ENCODE peak calls at places on chromosomes 16 and 17, in four cellular contexts. One of them, this sample, is unnamed.

GRCh38 chr16:83475108-83475507 is 332.7 kb upstream of the HSBP1 start:
- DNase-seq in HuH-7.5: no peak
- DNase-seq in Peyer's patch: no peak
- DNase-seq in GM04503: no peak
- DNase-seq in this sample: no peak

GRCh38 chr16:64730261-64730660 is 391.6 kb downstream of the CDH11 start:
- DNase-seq in GM04503: no peak
- DNase-seq in Peyer's patch: no peak
- DNase-seq in HuH-7.5: no peak
- DNase-seq in this sample: no peak

GRCh38 chr16:67750466-67750865 is 31.4 kb upstream of the GFOD2 start:
- DNase-seq in GM04503: no peak
- DNase-seq in HuH-7.5: no peak
- DNase-seq in Peyer's patch: no peak
- DNase-seq in this sample: no peak

GRCh38 chr16:67801889-67802288 is 4.5 kb downstream of the RANBP10 start:
- DNase-seq in HuH-7.5: no peak
- DNase-seq in GM04503: no peak
- DNase-seq in Peyer's patch: no peak
- DNase-seq in this sample: no peak

GRCh38 chr17:1252203-1252608 is 18.0 kb upstream of the BHLHA9 start:
- DNase-seq in HuH-7.5: no peak
- DNase-seq in GM04503: no peak
- DNase-seq in Peyer's patch: no peak
- DNase-seq in this sample: no peak

GRCh38 chr17:63798572-63799113 is 24.7 kb downstream of the DDX42 start:
- DNase-seq in GM04503: no peak
- DNase-seq in HuH-7.5: no peak
- DNase-seq in Peyer's patch: no peak
- DNase-seq in this sample: no peak

GRCh38 chr16:58009856-58010416 is 8.7 kb downstream of the USB1 start:
- DNase-seq in Peyer's patch: peak; percentile 18
- DNase-seq in GM04503: no peak
- DNase-seq in HuH-7.5: no peak
- DNase-seq in this sample: no peak

GRCh38 chr17:66373944-66374817 is 71.8 kb downstream of the PRKCA start:
- DNase-seq in HuH-7.5: no peak
- DNase-seq in GM04503: no peak
- DNase-seq in Peyer's patch: peak; percentile 57
- DNase-seq in this sample: peak; percentile 34

GRCh38 chr17:75611746-75612437 is 21.3 kb upstream of the SMIM5 start:
- DNase-seq in GM04503: no peak
- DNase-seq in HuH-7.5: no peak
- DNase-seq in Peyer's patch: no peak
- DNase-seq in this sample: no peak

GRCh38 chr17:75602644-75603043 is 15.0 kb downstream of the MYO15B start:
- DNase-seq in GM04503: no peak
- DNase-seq in Peyer's patch: no peak
- DNase-seq in HuH-7.5: no peak
- DNase-seq in this sample: no peak

GRCh38 chr17:77141846-77142449 is 1.2 kb downstream of the SEC14L1 start:
- DNase-seq in Peyer's patch: no peak
- DNase-seq in GM04503: no peak
- DNase-seq in HuH-7.5: no peak
- DNase-seq in this sample: no peak

GRCh38 chr16:24539850-24540484 is 601 bp downstream of the RBBP6 start:
- DNase-seq in Peyer's patch: peak; percentile 79
- DNase-seq in GM04503: no peak
- DNase-seq in HuH-7.5: no peak
- DNase-seq in this sample: peak; percentile 69

GRCh38 chr17:22273308-22273707 is 581.0 kb downstream of the KCNJ18 start:
- DNase-seq in GM04503: no peak
- DNase-seq in HuH-7.5: no peak
- DNase-seq in Peyer's patch: no peak
- DNase-seq in this sample: no peak

GRCh38 chr16:10976663-10977062 is 32.3 kb downstream of the CLEC16A start:
- DNase-seq in HuH-7.5: no peak
- DNase-seq in Peyer's patch: no peak
- DNase-seq in GM04503: no peak
- DNase-seq in this sample: no peak

GRCh38 chr16:68902376-68903345 is 59.3 kb downstream of the TANGO6 start:
- DNase-seq in GM04503: peak; percentile 13
- DNase-seq in HuH-7.5: peak; percentile 44
- DNase-seq in Peyer's patch: no peak
- DNase-seq in this sample: peak; percentile 76

GRCh38 chr17:78362671-78363070 is 2.8 kb upstream of the SOCS3 start:
- DNase-seq in GM04503: no peak
- DNase-seq in HuH-7.5: no peak
- DNase-seq in Peyer's patch: no peak
- DNase-seq in this sample: no peak

GRCh38 chr17:35986643-35987042 is at the start of gene CCL14:
- DNase-seq in HuH-7.5: no peak
- DNase-seq in Peyer's patch: no peak
- DNase-seq in GM04503: no peak
- DNase-seq in this sample: no peak

GRCh38 chr16:3597226-3597625 is 14.2 kb downstream of the SLX4 start:
- DNase-seq in Peyer's patch: no peak
- DNase-seq in GM04503: no peak
- DNase-seq in HuH-7.5: no peak
- DNase-seq in this sample: no peak

GRCh38 chr17:82910770-82911169 is 70.9 kb upstream of the ZNF750 start:
- DNase-seq in Peyer's patch: no peak
- DNase-seq in HuH-7.5: no peak
- DNase-seq in GM04503: no peak
- DNase-seq in this sample: no peak

GRCh38 chr17:43550754-43551153 is 4.6 kb upstream of the ETV4 start:
- DNase-seq in HuH-7.5: no peak
- DNase-seq in GM04503: no peak
- DNase-seq in Peyer's patch: no peak
- DNase-seq in this sample: no peak

GRCh38 chr16:67415872-67416793 is at the start of gene ZDHHC1:
- DNase-seq in GM04503: no peak
- DNase-seq in HuH-7.5: peak; percentile 69
- DNase-seq in Peyer's patch: peak; percentile 82
- DNase-seq in this sample: no peak

GRCh38 chr17:44930667-44931066 is 15.4 kb upstream of the GFAP start:
- DNase-seq in Peyer's patch: peak; percentile 19
- DNase-seq in GM04503: no peak
- DNase-seq in HuH-7.5: no peak
- DNase-seq in this sample: no peak

GRCh38 chr17:59284317-59284716 is 47.1 kb upstream of the YPEL2 start:
- DNase-seq in Peyer's patch: no peak
- DNase-seq in GM04503: no peak
- DNase-seq in HuH-7.5: no peak
- DNase-seq in this sample: no peak

GRCh38 chr16:53600076-53600475 is 97.1 kb upstream of the AKTIP start:
- DNase-seq in HuH-7.5: no peak
- DNase-seq in GM04503: peak; percentile 61
- DNase-seq in Peyer's patch: no peak
- DNase-seq in this sample: no peak

GRCh38 chr17:22507823-22508222 is 815.5 kb downstream of the KCNJ18 start:
- DNase-seq in GM04503: no peak
- DNase-seq in HuH-7.5: no peak
- DNase-seq in Peyer's patch: no peak
- DNase-seq in this sample: no peak

GRCh38 chr17:17783825-17784598 is 52.8 kb downstream of the SREBF1 start:
- DNase-seq in HuH-7.5: no peak
- DNase-seq in GM04503: no peak
- DNase-seq in Peyer's patch: no peak
- DNase-seq in this sample: peak; percentile 55

GRCh38 chr17:10197721-10198508 is 491 bp downstream of the GAS7 start:
- DNase-seq in GM04503: no peak
- DNase-seq in HuH-7.5: no peak
- DNase-seq in Peyer's patch: no peak
- DNase-seq in this sample: no peak

GRCh38 chr16:14334366-14335105 is 263.4 kb downstream of the MRTFB start:
- DNase-seq in GM04503: peak; percentile 50
- DNase-seq in HuH-7.5: no peak
- DNase-seq in Peyer's patch: no peak
- DNase-seq in this sample: no peak

GRCh38 chr17:21357281-21357680 is 18.9 kb upstream of the KCNJ12 start:
- DNase-seq in GM04503: no peak
- DNase-seq in HuH-7.5: no peak
- DNase-seq in Peyer's patch: no peak
- DNase-seq in this sample: no peak

GRCh38 chr16:87150359-87151280 is 166.6 kb downstream of the C16orf95 start:
- DNase-seq in GM04503: no peak
- DNase-seq in Peyer's patch: no peak
- DNase-seq in HuH-7.5: no peak
- DNase-seq in this sample: no peak

GRCh38 chr17:65312718-65313382 is 175.7 kb downstream of the RGS9 start:
- DNase-seq in GM04503: no peak
- DNase-seq in HuH-7.5: no peak
- DNase-seq in Peyer's patch: no peak
- DNase-seq in this sample: no peak

GRCh38 chr16:54175552-54176375 is 110.8 kb downstream of the IRX3 start:
- DNase-seq in HuH-7.5: no peak
- DNase-seq in Peyer's patch: no peak
- DNase-seq in GM04503: no peak
- DNase-seq in this sample: no peak

GRCh38 chr16:75494696-75495601 is at the start of gene CHST6:
- DNase-seq in HuH-7.5: peak; percentile 61
- DNase-seq in GM04503: no peak
- DNase-seq in Peyer's patch: peak; percentile 65
- DNase-seq in this sample: peak; percentile 67

GRCh38 chr17:41772218-41772585 is 14.3 kb downstream of the JUP start:
- DNase-seq in GM04503: no peak
- DNase-seq in Peyer's patch: peak; percentile 84
- DNase-seq in HuH-7.5: no peak
- DNase-seq in this sample: no peak

GRCh38 chr16:74201561-74201960 is 95.1 kb upstream of the PSMD7 start:
- DNase-seq in HuH-7.5: no peak
- DNase-seq in Peyer's patch: no peak
- DNase-seq in GM04503: no peak
- DNase-seq in this sample: no peak

GRCh38 chr16:55640714-55641327 is 15.0 kb upstream of the SLC6A2 start:
- DNase-seq in Peyer's patch: no peak
- DNase-seq in GM04503: no peak
- DNase-seq in HuH-7.5: no peak
- DNase-seq in this sample: no peak

GRCh38 chr17:75822119-75822799 is 21.9 kb downstream of the UNC13D start:
- DNase-seq in Peyer's patch: peak; percentile 71
- DNase-seq in HuH-7.5: no peak
- DNase-seq in GM04503: no peak
- DNase-seq in this sample: peak; percentile 75